ENCODE peak calls at places on chromosome 17, in six cellular contexts. One of them, this sample, is unnamed.

GRCh38 chr17:73950515-73950914 is 253.0 kb upstream of the RPL38 start:
- DNase-seq in neuronal stem cell: no peak
- DNase-seq in cardiac muscle cell: no peak
- DNase-seq in SK-N-SH: peak
- DNase-seq in RWPE1: no peak
- DNase-seq in A549: no peak
- DNase-seq in this sample: no peak

GRCh38 chr17:57985675-57985974 is 2.4 kb downstream of the VEZF1 start:
- DNase-seq in RWPE1: peak
- DNase-seq in neuronal stem cell: no peak
- DNase-seq in cardiac muscle cell: no peak
- DNase-seq in SK-N-SH: peak
- DNase-seq in A549: peak
- DNase-seq in this sample: no peak

GRCh38 chr17:73192894-73193701 is at the start of gene COG1:
- DNase-seq in SK-N-SH: peak
- DNase-seq in cardiac muscle cell: peak
- DNase-seq in RWPE1: peak
- DNase-seq in neuronal stem cell: peak
- DNase-seq in A549: peak
- DNase-seq in this sample: peak

GRCh38 chr17:6638046-6638908 is 2.2 kb downstream of the KIAA0753 start:
- DNase-seq in cardiac muscle cell: no peak
- DNase-seq in SK-N-SH: no peak
- DNase-seq in A549: no peak
- DNase-seq in neuronal stem cell: no peak
- DNase-seq in RWPE1: no peak
- DNase-seq in this sample: no peak

GRCh38 chr17:65537343-65537844 is 24.1 kb downstream of the AXIN2 start:
- DNase-seq in SK-N-SH: no peak
- DNase-seq in neuronal stem cell: no peak
- DNase-seq in A549: no peak
- DNase-seq in RWPE1: no peak
- DNase-seq in cardiac muscle cell: no peak
- DNase-seq in this sample: no peak

GRCh38 chr17:65055708-65056638 is 567 bp downstream of the GNA13 start:
- DNase-seq in RWPE1: peak
- DNase-seq in A549: peak
- DNase-seq in cardiac muscle cell: no peak
- DNase-seq in neuronal stem cell: no peak
- DNase-seq in SK-N-SH: peak
- DNase-seq in this sample: peak

GRCh38 chr17:82881900-82882714 is 42.3 kb upstream of the ZNF750 start:
- DNase-seq in A549: no peak
- DNase-seq in neuronal stem cell: no peak
- DNase-seq in SK-N-SH: no peak
- DNase-seq in cardiac muscle cell: no peak
- DNase-seq in RWPE1: no peak
- DNase-seq in this sample: peak

GRCh38 chr17:44004077-44004760 is at the start of gene NAGS:
- DNase-seq in A549: no peak
- DNase-seq in neuronal stem cell: no peak
- DNase-seq in SK-N-SH: peak
- DNase-seq in RWPE1: peak
- DNase-seq in cardiac muscle cell: no peak
- DNase-seq in this sample: no peak

GRCh38 chr17:79632432-79632735 is 21.5 kb upstream of the RBFOX3 start:
- DNase-seq in A549: no peak
- DNase-seq in cardiac muscle cell: no peak
- DNase-seq in RWPE1: no peak
- DNase-seq in SK-N-SH: no peak
- DNase-seq in neuronal stem cell: no peak
- DNase-seq in this sample: no peak

GRCh38 chr17:47687748-47688147 is 6.2 kb upstream of the TBKBP1 start:
- DNase-seq in neuronal stem cell: no peak
- DNase-seq in A549: no peak
- DNase-seq in cardiac muscle cell: no peak
- DNase-seq in SK-N-SH: peak
- DNase-seq in RWPE1: no peak
- DNase-seq in this sample: no peak

GRCh38 chr17:57357830-57358426 is 101.6 kb downstream of the MSI2 start:
- DNase-seq in RWPE1: peak
- DNase-seq in A549: no peak
- DNase-seq in neuronal stem cell: no peak
- DNase-seq in SK-N-SH: no peak
- DNase-seq in cardiac muscle cell: no peak
- DNase-seq in this sample: no peak

GRCh38 chr17:67990909-67991308 is 5.4 kb downstream of the C17orf58 start:
- DNase-seq in neuronal stem cell: no peak
- DNase-seq in cardiac muscle cell: no peak
- DNase-seq in SK-N-SH: no peak
- DNase-seq in RWPE1: no peak
- DNase-seq in A549: no peak
- DNase-seq in this sample: no peak

GRCh38 chr17:81193470-81194224 is 27.6 kb upstream of the AATK start:
- DNase-seq in A549: no peak
- DNase-seq in SK-N-SH: no peak
- DNase-seq in neuronal stem cell: no peak
- DNase-seq in cardiac muscle cell: no peak
- DNase-seq in RWPE1: no peak
- DNase-seq in this sample: no peak

GRCh38 chr17:81399481-81400153 is 4.4 kb downstream of the BAHCC1 start:
- DNase-seq in cardiac muscle cell: no peak
- DNase-seq in A549: peak
- DNase-seq in SK-N-SH: peak
- DNase-seq in neuronal stem cell: no peak
- DNase-seq in RWPE1: no peak
- DNase-seq in this sample: no peak

DNA sequence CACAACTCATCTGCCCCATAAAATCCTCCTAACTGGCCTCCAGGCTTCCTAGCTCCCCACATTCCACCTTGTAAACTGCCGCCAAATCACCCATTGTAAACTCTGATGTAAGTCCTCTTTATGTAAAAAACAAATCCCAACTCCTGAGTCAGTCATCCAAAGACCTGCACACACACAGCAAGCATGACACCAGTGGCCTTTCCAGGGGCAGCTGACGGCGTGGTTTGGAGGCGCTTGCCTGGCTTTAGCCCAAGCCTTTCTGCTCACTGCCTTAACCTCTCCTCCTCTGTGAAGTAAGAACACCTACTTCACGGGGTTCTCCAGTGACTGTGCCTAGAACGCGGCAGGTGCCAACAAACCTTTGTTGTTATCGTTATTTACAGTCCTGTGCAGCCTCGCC is 14.0 kb downstream of the UBE2O start:
- DNase-seq in RWPE1: no peak
- DNase-seq in SK-N-SH: no peak
- DNase-seq in cardiac muscle cell: no peak
- DNase-seq in A549: no peak
- DNase-seq in neuronal stem cell: no peak
- DNase-seq in this sample: no peak
- H3K27ac ChIP-seq in RWPE1: no peak
- H3K27ac ChIP-seq in SK-N-SH: no peak
- H3K27ac ChIP-seq in cardiac muscle cell: no peak
- H3K27ac ChIP-seq in A549: no peak
- H3K27ac ChIP-seq in neuronal stem cell: no peak
- H3K27ac ChIP-seq in this sample: no peak

GRCh38 chr17:18921912-18922451 is 30.0 kb upstream of the SLC5A10 start:
- DNase-seq in cardiac muscle cell: peak
- DNase-seq in neuronal stem cell: no peak
- DNase-seq in A549: peak
- DNase-seq in SK-N-SH: no peak
- DNase-seq in RWPE1: peak
- DNase-seq in this sample: no peak
- H3K27ac ChIP-seq in cardiac muscle cell: no peak
- H3K27ac ChIP-seq in neuronal stem cell: no peak
- H3K27ac ChIP-seq in A549: peak
- H3K27ac ChIP-seq in SK-N-SH: no peak
- H3K27ac ChIP-seq in RWPE1: no peak
- H3K27ac ChIP-seq in this sample: no peak

DNA sequence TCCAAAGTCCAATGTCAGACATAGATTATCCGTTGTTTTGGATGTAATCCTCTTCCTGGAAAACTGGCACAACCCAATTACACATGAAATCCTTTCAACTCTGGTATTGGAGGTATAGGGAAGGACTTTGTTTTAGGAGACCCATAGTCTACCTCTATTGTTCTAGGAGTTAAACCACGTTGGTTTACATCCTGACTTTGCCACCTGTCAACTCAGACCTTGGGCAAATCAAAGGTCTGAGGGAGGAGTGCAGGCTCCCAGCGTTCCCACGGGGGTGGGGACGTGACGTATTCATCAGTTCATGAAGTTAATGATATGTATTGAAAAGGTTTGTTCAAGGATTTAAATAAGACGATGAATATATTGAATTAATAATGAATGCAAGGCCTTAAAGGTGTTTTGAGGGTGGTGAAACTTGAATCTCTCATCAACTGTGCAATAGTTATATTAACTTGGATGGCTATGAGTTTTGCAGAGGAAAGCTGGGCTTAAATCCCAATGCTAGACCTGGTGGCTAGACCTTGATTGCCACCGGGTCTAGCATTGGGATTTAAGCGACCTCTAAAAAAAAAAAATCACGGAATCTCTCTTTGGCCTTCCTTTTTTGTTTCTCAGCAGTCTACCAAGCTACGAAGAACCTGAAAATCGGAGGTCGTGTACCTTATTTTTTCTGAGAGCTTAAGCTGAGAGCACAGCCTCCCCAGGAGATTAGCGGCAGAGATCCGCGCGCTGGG is 744 bp upstream of the NF1 start:
- DNase-seq in neuronal stem cell: no peak
- DNase-seq in A549: no peak
- DNase-seq in RWPE1: no peak
- DNase-seq in cardiac muscle cell: no peak
- DNase-seq in SK-N-SH: no peak
- DNase-seq in this sample: no peak
- H3K27ac ChIP-seq in neuronal stem cell: peak
- H3K27ac ChIP-seq in A549: peak
- H3K27ac ChIP-seq in RWPE1: peak
- H3K27ac ChIP-seq in cardiac muscle cell: peak
- H3K27ac ChIP-seq in SK-N-SH: peak
- H3K27ac ChIP-seq in this sample: peak

GRCh38 chr17:41925991-41926590 is 4.3 kb upstream of the ODAD4 start:
- DNase-seq in RWPE1: no peak
- DNase-seq in SK-N-SH: no peak
- DNase-seq in neuronal stem cell: no peak
- DNase-seq in A549: no peak
- DNase-seq in cardiac muscle cell: no peak
- DNase-seq in this sample: no peak
- H3K27ac ChIP-seq in RWPE1: peak
- H3K27ac ChIP-seq in SK-N-SH: no peak
- H3K27ac ChIP-seq in neuronal stem cell: no peak
- H3K27ac ChIP-seq in A549: peak
- H3K27ac ChIP-seq in cardiac muscle cell: no peak
- H3K27ac ChIP-seq in this sample: no peak

GRCh38 chr17:17937450-17937849 is 34.8 kb downstream of the TOM1L2 start:
- DNase-seq in A549: no peak
- DNase-seq in RWPE1: no peak
- DNase-seq in SK-N-SH: no peak
- DNase-seq in neuronal stem cell: no peak
- DNase-seq in cardiac muscle cell: no peak
- DNase-seq in this sample: no peak
- H3K27ac ChIP-seq in A549: peak
- H3K27ac ChIP-seq in RWPE1: peak
- H3K27ac ChIP-seq in SK-N-SH: peak
- H3K27ac ChIP-seq in neuronal stem cell: no peak
- H3K27ac ChIP-seq in cardiac muscle cell: no peak
- H3K27ac ChIP-seq in this sample: no peak

GRCh38 chr17:49101054-49101534 is 31.5 kb upstream of the B4GALNT2 start:
- DNase-seq in RWPE1: peak
- DNase-seq in cardiac muscle cell: peak
- DNase-seq in SK-N-SH: no peak
- DNase-seq in A549: no peak
- DNase-seq in neuronal stem cell: no peak
- DNase-seq in this sample: no peak
- H3K27ac ChIP-seq in RWPE1: no peak
- H3K27ac ChIP-seq in cardiac muscle cell: no peak
- H3K27ac ChIP-seq in SK-N-SH: no peak
- H3K27ac ChIP-seq in A549: peak
- H3K27ac ChIP-seq in neuronal stem cell: no peak
- H3K27ac ChIP-seq in this sample: no peak